ENCODE peak calls at places on chromosomes 13 and 19, in ten cellular contexts. Y, O, N, R, D, Q, M, T, I and V are unnamed samples.

GRCh38 chr13:88895261-88895941 is 1224.2 kb downstream of the SLITRK5 start:
- DNase-seq in Y (no peak), O (peak), N (no peak), R (no peak), D (no peak), Q (no peak), M (no peak), T (no peak), I (no peak), V (no peak)

GRCh38 chr19:19460258-19460731 is 54.8 kb downstream of the GATAD2A start:
- DNase-seq in Y (no peak), O (peak), N (peak), R (no peak), D (no peak), Q (peak), M (peak), T (no peak), I (no peak), V (no peak)

GRCh38 chr19:43667524-43668405 is 2.2 kb downstream of the PLAUR start:
- DNase-seq in Y (peak), O (no peak), N (no peak), R (no peak), D (peak), Q (peak), M (no peak), T (no peak), I (peak), V (no peak)

GRCh38 chr19:41616785-41617621 is 9.9 kb downstream of the CEACAM4 start:
- DNase-seq in Y (no peak), O (peak), N (peak), R (no peak), D (no peak), Q (no peak), M (peak), T (peak), I (peak), V (no peak)

GRCh38 chr19:39333507-39333906 is 2.3 kb downstream of the GMFG start:
- DNase-seq in Y (no peak), O (no peak), N (no peak), R (no peak), D (no peak), Q (no peak), M (no peak), T (no peak), I (no peak), V (no peak)

GRCh38 chr19:16626796-16627193 is 1.2 kb downstream of the MED26 start:
- DNase-seq in Y (no peak), O (no peak), N (no peak), R (no peak), D (no peak), Q (no peak), M (no peak), T (no peak), I (no peak), V (no peak)

GRCh38 chr19:8233370-8233769 is 24.2 kb downstream of the CERS4 start:
- DNase-seq in Y (no peak), O (no peak), N (no peak), R (no peak), D (no peak), Q (no peak), M (no peak), T (no peak), I (no peak), V (no peak)

GRCh38 chr19:16143399-16144215 is at the start of gene HSH2D:
- DNase-seq in Y (peak), O (peak), N (peak), R (peak), D (no peak), Q (peak), M (no peak), T (no peak), I (no peak), V (peak)

GRCh38 chr13:50928088-50928487 is 18.5 kb downstream of the RNASEH2B start:
- DNase-seq in Y (no peak), O (no peak), N (no peak), R (no peak), D (no peak), Q (no peak), M (peak), T (no peak), I (peak), V (no peak)

GRCh38 chr19:9175326-9175725 is 3.5 kb upstream of the OR7D2 start:
- DNase-seq in Y (no peak), O (no peak), N (no peak), R (no peak), D (no peak), Q (no peak), M (no peak), T (no peak), I (no peak), V (no peak)

GRCh38 chr19:47497821-47498520 is 14.0 kb upstream of the KPTN start:
- DNase-seq in Y (no peak), O (no peak), N (no peak), R (no peak), D (no peak), Q (no peak), M (no peak), T (no peak), I (no peak), V (no peak)

GRCh38 chr19:54302252-54302651 is 10.7 kb downstream of the LILRA5 start:
- DNase-seq in Y (no peak), O (peak), N (no peak), R (peak), D (no peak), Q (no peak), M (no peak), T (no peak), I (no peak), V (no peak)

GRCh38 chr13:46171223-46171622 is 10.8 kb downstream of the LCP1 start:
- DNase-seq in Y (no peak), O (peak), N (no peak), R (no peak), D (no peak), Q (no peak), M (no peak), T (no peak), I (no peak), V (no peak)

GRCh38 chr19:5292453-5292842 is 48.2 kb downstream of the PTPRS start:
- DNase-seq in Y (no peak), O (peak), N (peak), R (no peak), D (no peak), Q (no peak), M (no peak), T (no peak), I (no peak), V (no peak)

GRCh38 chr13:31424130-31424729 is 224.5 kb downstream of the B3GLCT start:
- DNase-seq in Y (peak), O (peak), N (peak), R (peak), D (peak), Q (peak), M (peak), T (peak), I (peak), V (peak)

GRCh38 chr19:21694171-21694906 is 73.0 kb downstream of the ZNF100 start:
- DNase-seq in Y (no peak), O (no peak), N (no peak), R (no peak), D (peak), Q (no peak), M (no peak), T (no peak), I (no peak), V (no peak)

GRCh38 chr19:29896790-29897189 is 45.2 kb upstream of the URI1 start:
- DNase-seq in Y (no peak), O (no peak), N (no peak), R (no peak), D (no peak), Q (no peak), M (no peak), T (no peak), I (no peak), V (no peak)

GRCh38 chr19:51159656-51160055 is 17.6 kb downstream of the SIGLEC7 start:
- DNase-seq in Y (no peak), O (no peak), N (no peak), R (no peak), D (no peak), Q (no peak), M (no peak), T (no peak), I (no peak), V (no peak)

GRCh38 chr13:90868321-90868920 is 479.1 kb upstream of the MIR17HG start:
- DNase-seq in Y (no peak), O (peak), N (peak), R (no peak), D (no peak), Q (no peak), M (peak), T (no peak), I (peak), V (peak)

GRCh38 chr19:47376589-47377144 is 27.6 kb downstream of the DHX34 start:
- DNase-seq in Y (no peak), O (peak), N (no peak), R (no peak), D (no peak), Q (no peak), M (no peak), T (no peak), I (no peak), V (no peak)

GRCh38 chr19:45779231-45780145 is 2.8 kb downstream of the DMPK start:
- DNase-seq in Y (peak), O (peak), N (peak), R (peak), D (peak), Q (peak), M (peak), T (no peak), I (peak), V (peak)

GRCh38 chr19:50500753-50501151 is 10.2 kb downstream of the JOSD2 start:
- DNase-seq in Y (no peak), O (no peak), N (no peak), R (no peak), D (no peak), Q (peak), M (no peak), T (no peak), I (no peak), V (no peak)

GRCh38 chr19:50477751-50478515 is 1.3 kb upstream of the GARIN5A start:
- DNase-seq in Y (peak), O (no peak), N (no peak), R (no peak), D (no peak), Q (no peak), M (no peak), T (no peak), I (no peak), V (no peak)

GRCh38 chr13:46106839-46107371 is 2.1 kb upstream of the CPB2 start:
- DNase-seq in Y (no peak), O (no peak), N (peak), R (no peak), D (no peak), Q (no peak), M (no peak), T (no peak), I (no peak), V (no peak)

GRCh38 chr13:76943646-76944045 is 4.7 kb upstream of the ACOD1 start:
- DNase-seq in Y (no peak), O (no peak), N (no peak), R (no peak), D (no peak), Q (no peak), M (no peak), T (no peak), I (no peak), V (no peak)

GRCh38 chr13:99203601-99204579 is 3.2 kb downstream of the UBAC2 start:
- DNase-seq in Y (no peak), O (no peak), N (no peak), R (no peak), D (no peak), Q (no peak), M (no peak), T (no peak), I (no peak), V (peak)

GRCh38 chr13:30125422-30126073 is 181.8 kb downstream of the KATNAL1 start:
- DNase-seq in Y (no peak), O (no peak), N (no peak), R (peak), D (peak), Q (no peak), M (peak), T (peak), I (peak), V (no peak)

GRCh38 chr19:53947624-53948023 is 15.1 kb upstream of the CACNG8 start:
- DNase-seq in Y (no peak), O (peak), N (peak), R (no peak), D (no peak), Q (no peak), M (peak), T (no peak), I (peak), V (no peak)

GRCh38 chr13:66222127-66222526 is 1008.0 kb downstream of the PCDH9 start:
- DNase-seq in Y (no peak), O (peak), N (no peak), R (no peak), D (no peak), Q (no peak), M (peak), T (no peak), I (no peak), V (peak)

GRCh38 chr13:50805805-50806204 is 37.7 kb downstream of the DLEU7 start:
- DNase-seq in Y (no peak), O (peak), N (peak), R (no peak), D (no peak), Q (no peak), M (peak), T (no peak), I (peak), V (no peak)

GRCh38 chr13:37959284-37959683 is 89.7 kb upstream of the TRPC4 start:
- DNase-seq in Y (no peak), O (no peak), N (no peak), R (no peak), D (no peak), Q (no peak), M (no peak), T (no peak), I (no peak), V (no peak)

GRCh38 chr13:101474419-101474957 is 22.0 kb downstream of the ITGBL1 start:
- DNase-seq in Y (no peak), O (peak), N (no peak), R (peak), D (no peak), Q (no peak), M (peak), T (peak), I (peak), V (no peak)

GRCh38 chr19:38850976-38851621 is 1.3 kb upstream of the HNRNPL start:
- DNase-seq in Y (peak), O (no peak), N (no peak), R (no peak), D (peak), Q (peak), M (no peak), T (no peak), I (no peak), V (peak)

GRCh38 chr19:29379257-29379986 is 146.4 kb upstream of the VSTM2B start:
- DNase-seq in Y (no peak), O (no peak), N (no peak), R (no peak), D (no peak), Q (peak), M (no peak), T (no peak), I (no peak), V (no peak)

GRCh38 chr13:81048026-81048461 is 707.1 kb upstream of the SPRY2 start:
- DNase-seq in Y (no peak), O (peak), N (no peak), R (no peak), D (no peak), Q (no peak), M (no peak), T (no peak), I (no peak), V (peak)

GRCh38 chr13:28376604-28377003 is 118.3 kb downstream of the FLT1 start:
- DNase-seq in Y (no peak), O (peak), N (no peak), R (no peak), D (no peak), Q (no peak), M (no peak), T (no peak), I (no peak), V (no peak)
- TF ChIP-seq CTCF in Y (no peak), O (peak), N (peak), R (no peak), D (no peak), Q (no peak), M (no peak), T (no peak), I (no peak), V (peak)

DNA sequence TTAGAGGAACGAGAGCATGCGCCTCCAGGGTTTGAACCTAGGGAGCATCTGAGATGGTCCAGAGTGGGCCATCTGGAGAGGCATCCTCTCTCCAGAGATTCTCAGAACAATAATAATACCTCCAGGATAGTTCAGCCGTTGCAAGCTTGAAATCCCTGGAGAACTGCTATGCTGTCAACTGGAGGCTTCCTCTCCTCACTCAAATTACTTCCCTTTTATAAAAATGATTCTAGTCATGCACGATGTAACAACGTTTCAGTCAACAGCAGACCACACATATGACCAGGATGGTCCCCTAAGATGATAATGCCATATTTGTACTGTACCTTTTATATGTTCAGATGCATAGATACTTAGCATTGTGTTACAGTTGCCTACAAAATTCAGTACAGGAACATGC is 108.7 kb downstream of the SHISA2 start:
- DNase-seq in Y (no peak), O (peak), N (peak), R (no peak), D (no peak), Q (no peak), M (no peak), T (no peak), I (no peak), V (no peak)
- H3K4me3 ChIP-seq in Y (no peak), O (peak), N (no peak), R (no peak), D (no peak), Q (no peak), M (no peak), T (no peak), I (no peak), V (no peak)

GRCh38 chr19:18287836-18288772 is 6.7 kb upstream of the JUND start:
- DNase-seq in Y (no peak), O (no peak), N (no peak), R (no peak), D (no peak), Q (no peak), M (no peak), T (no peak), I (no peak), V (no peak)
- TF ChIP-seq CTCF in Y (no peak), O (no peak), N (no peak), R (no peak), D (no peak), Q (no peak), M (no peak), T (peak), I (no peak), V (no peak)

GRCh38 chr13:113820813-113821651 is 42.8 kb downstream of the GAS6 start:
- DNase-seq in Y (no peak), O (peak), N (no peak), R (peak), D (peak), Q (no peak), M (peak), T (peak), I (peak), V (no peak)
- H3K4me3 ChIP-seq in Y (no peak), O (peak), N (no peak), R (no peak), D (no peak), Q (peak), M (peak), T (peak), I (no peak), V (no peak)

DNA sequence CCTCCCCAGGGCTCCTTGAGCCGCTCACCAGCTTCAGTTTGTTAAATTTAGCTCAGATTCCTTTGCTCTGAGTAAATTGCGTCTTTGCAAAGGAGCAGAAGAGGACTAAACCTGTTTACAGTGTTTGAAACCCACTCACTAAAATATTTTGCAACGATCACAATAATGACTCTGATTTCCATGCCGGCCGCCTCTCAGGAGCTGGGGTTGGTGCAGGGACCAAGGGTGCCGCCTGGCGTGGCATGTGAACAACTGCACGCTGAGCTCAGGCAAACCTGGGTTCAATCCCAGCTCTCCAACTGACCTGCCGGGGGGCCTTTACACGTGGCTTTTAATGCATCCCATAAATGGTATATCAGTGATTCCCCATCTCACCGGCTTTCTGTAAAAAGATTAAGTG is 68.7 kb upstream of the CACNA1A start:
- DNase-seq in Y (no peak), O (no peak), N (peak), R (no peak), D (no peak), Q (no peak), M (peak), T (no peak), I (peak), V (no peak)
- TF ChIP-seq CTCF in Y (no peak), O (no peak), N (peak), R (no peak), D (no peak), Q (no peak), M (peak), T (peak), I (peak), V (peak)

DNA sequence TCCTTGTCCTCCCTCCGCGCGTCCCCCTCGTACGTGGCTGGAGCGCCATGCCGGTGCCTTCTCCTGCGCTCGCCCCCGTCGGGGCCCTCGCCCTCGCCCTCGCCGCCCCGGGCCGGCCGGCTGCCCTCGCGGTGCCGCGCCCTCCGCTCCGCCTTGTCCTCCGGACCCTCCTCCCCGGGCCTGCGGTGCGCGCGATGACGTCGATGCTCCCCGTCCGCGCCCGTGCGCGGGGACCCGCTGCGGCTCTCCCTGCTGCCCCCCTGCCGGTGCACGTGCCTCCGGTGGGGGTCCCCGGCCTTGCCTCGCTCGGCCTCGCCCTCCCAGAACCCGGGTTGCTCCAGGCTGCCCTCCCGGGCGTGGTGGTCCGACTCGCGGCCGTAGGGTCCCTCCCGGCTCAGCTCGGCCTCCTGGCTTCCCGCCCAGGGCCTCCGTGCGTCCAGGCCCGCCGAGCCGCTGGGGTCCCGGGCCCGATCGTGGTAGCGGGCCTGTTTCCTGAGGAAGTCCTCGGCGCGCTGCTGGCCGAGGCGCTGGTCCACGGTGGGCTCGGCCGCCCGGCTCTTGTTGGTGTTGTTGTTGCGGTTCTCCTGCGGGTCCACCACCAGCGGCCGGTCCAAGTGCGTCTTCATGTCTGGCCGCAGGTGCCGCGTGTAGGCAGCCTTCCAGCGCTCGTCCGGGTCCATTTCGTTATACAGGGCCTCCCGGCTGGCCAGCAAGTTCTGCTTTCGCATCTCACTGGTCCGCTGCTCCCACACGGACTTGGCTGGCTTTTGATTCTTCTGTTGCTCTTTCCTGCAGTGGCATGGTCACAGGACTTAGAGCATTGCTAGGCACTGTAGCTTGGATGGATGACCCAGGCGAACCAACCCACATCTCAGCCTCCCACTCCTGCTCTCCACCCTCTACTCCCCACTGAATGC is 148.6 kb downstream of the IER2 start:
- DNase-seq in Y (no peak), O (no peak), N (no peak), R (no peak), D (no peak), Q (no peak), M (no peak), T (no peak), I (peak), V (no peak)
- H3K4me3 ChIP-seq in Y (no peak), O (no peak), N (no peak), R (no peak), D (no peak), Q (peak), M (no peak), T (no peak), I (no peak), V (no peak)